ENCODE peak calls at places on chromosomes 6 and 20, in four cellular contexts. One of them, this sample, is unnamed.

GRCh38 chr20:37852666-37853065 is 50.3 kb upstream of the VSTM2L start:
- DNase-seq in GM12891: no peak
- DNase-seq in K562: no peak
- DNase-seq in endothelial cell of umbilical vein: no peak
- DNase-seq in this sample: no peak

GRCh38 chr6:89475634-89476033 is 42.7 kb downstream of the ANKRD6 start:
- DNase-seq in GM12891: no peak
- DNase-seq in endothelial cell of umbilical vein: peak; percentile 10
- DNase-seq in K562: no peak
- DNase-seq in this sample: no peak

GRCh38 chr6:123838612-123839279 is 35.1 kb downstream of the NKAIN2 start:
- DNase-seq in K562: no peak
- DNase-seq in endothelial cell of umbilical vein: no peak
- DNase-seq in GM12891: no peak
- DNase-seq in this sample: no peak

GRCh38 chr6:109820706-109821350 is 129.7 kb downstream of the FIG4 start:
- DNase-seq in GM12891: peak; percentile 17
- DNase-seq in endothelial cell of umbilical vein: no peak
- DNase-seq in K562: no peak
- DNase-seq in this sample: no peak

GRCh38 chr6:21033095-21033494 is 498.8 kb downstream of the CDKAL1 start:
- DNase-seq in K562: no peak
- DNase-seq in GM12891: no peak
- DNase-seq in endothelial cell of umbilical vein: no peak
- DNase-seq in this sample: no peak

GRCh38 chr6:28810655-28811053 is 113.1 kb downstream of the TRIM27 start:
- DNase-seq in endothelial cell of umbilical vein: no peak
- DNase-seq in K562: no peak
- DNase-seq in GM12891: no peak
- DNase-seq in this sample: no peak

GRCh38 chr6:1739680-1740079 is 130.0 kb downstream of the FOXC1 start:
- DNase-seq in K562: no peak
- DNase-seq in endothelial cell of umbilical vein: no peak
- DNase-seq in GM12891: peak; percentile 50
- DNase-seq in this sample: no peak

GRCh38 chr6:137740347-137740746 is 126.7 kb upstream of the TNFAIP3 start:
- DNase-seq in K562: no peak
- DNase-seq in endothelial cell of umbilical vein: no peak
- DNase-seq in GM12891: no peak
- DNase-seq in this sample: no peak

GRCh38 chr6:41596096-41596685 is 42.1 kb upstream of the MDFI start:
- DNase-seq in GM12891: no peak
- DNase-seq in K562: no peak
- DNase-seq in endothelial cell of umbilical vein: no peak
- DNase-seq in this sample: no peak

GRCh38 chr6:87722831-87723726 is 21.0 kb upstream of the AKIRIN2 start:
- DNase-seq in GM12891: no peak
- DNase-seq in K562: peak; percentile 75
- DNase-seq in endothelial cell of umbilical vein: peak; percentile 51
- DNase-seq in this sample: peak; percentile 41

GRCh38 chr6:1049900-1050299 is 262.0 kb upstream of the FOXQ1 start:
- DNase-seq in GM12891: no peak
- DNase-seq in K562: no peak
- DNase-seq in endothelial cell of umbilical vein: no peak
- DNase-seq in this sample: no peak

GRCh38 chr20:38657390-38657789 is 55.8 kb downstream of the ARHGAP40 start:
- DNase-seq in endothelial cell of umbilical vein: no peak
- DNase-seq in GM12891: no peak
- DNase-seq in K562: no peak
- DNase-seq in this sample: no peak

GRCh38 chr20:20070871-20071726 is 18.8 kb downstream of the CFAP61 start:
- DNase-seq in endothelial cell of umbilical vein: no peak
- DNase-seq in K562: peak; percentile 24
- DNase-seq in GM12891: no peak
- DNase-seq in this sample: no peak

GRCh38 chr20:60055740-60056139 is 97.5 kb downstream of the CDH26 start:
- DNase-seq in GM12891: no peak
- DNase-seq in K562: no peak
- DNase-seq in endothelial cell of umbilical vein: no peak
- DNase-seq in this sample: peak; percentile 41

GRCh38 chr6:50264995-50265571 is 215.4 kb upstream of the DEFB112 start:
- DNase-seq in endothelial cell of umbilical vein: no peak
- DNase-seq in GM12891: no peak
- DNase-seq in K562: no peak
- DNase-seq in this sample: no peak

GRCh38 chr6:89950446-89950845 is 56.2 kb downstream of the GJA10 start:
- DNase-seq in endothelial cell of umbilical vein: no peak
- DNase-seq in K562: no peak
- DNase-seq in GM12891: no peak
- DNase-seq in this sample: no peak

GRCh38 chr20:33411136-33411690 is 9.9 kb upstream of the CDK5RAP1 start:
- DNase-seq in GM12891: no peak
- DNase-seq in K562: no peak
- DNase-seq in endothelial cell of umbilical vein: no peak
- DNase-seq in this sample: no peak

GRCh38 chr6:52929321-52930164 is 20.0 kb upstream of the GSTA3 start:
- DNase-seq in K562: peak; percentile 34
- DNase-seq in GM12891: no peak
- DNase-seq in endothelial cell of umbilical vein: peak; percentile 58
- DNase-seq in this sample: no peak

GRCh38 chr6:27565839-27566779 is 93.2 kb upstream of the ZNF184 start:
- DNase-seq in K562: no peak
- DNase-seq in GM12891: no peak
- DNase-seq in endothelial cell of umbilical vein: no peak
- DNase-seq in this sample: no peak

GRCh38 chr20:57993738-57994431 is 234.6 kb downstream of the ANKRD60 start:
- DNase-seq in endothelial cell of umbilical vein: no peak
- DNase-seq in GM12891: no peak
- DNase-seq in K562: no peak
- DNase-seq in this sample: no peak

GRCh38 chr6:165615629-165616028 is 47.4 kb downstream of the PDE10A start:
- DNase-seq in GM12891: no peak
- DNase-seq in K562: no peak
- DNase-seq in endothelial cell of umbilical vein: no peak
- DNase-seq in this sample: no peak

GRCh38 chr6:143286280-143286795 is 164.2 kb downstream of the ADAT2 start:
- DNase-seq in endothelial cell of umbilical vein: peak; percentile 92
- DNase-seq in GM12891: no peak
- DNase-seq in K562: no peak
- DNase-seq in this sample: no peak

GRCh38 chr6:163670283-163670682 is 255.8 kb downstream of the QKI start:
- DNase-seq in GM12891: no peak
- DNase-seq in endothelial cell of umbilical vein: no peak
- DNase-seq in K562: no peak
- DNase-seq in this sample: no peak

GRCh38 chr20:17504898-17505663 is 26.1 kb downstream of the BFSP1 start:
- DNase-seq in endothelial cell of umbilical vein: peak; percentile 72
- DNase-seq in K562: peak; percentile 24
- DNase-seq in GM12891: peak; percentile 49
- DNase-seq in this sample: peak; percentile 65

GRCh38 chr6:121436172-121436965 is 923 bp downstream of the GJA1 start:
- DNase-seq in endothelial cell of umbilical vein: no peak
- DNase-seq in K562: no peak
- DNase-seq in GM12891: no peak
- DNase-seq in this sample: no peak

GRCh38 chr20:50192364-50193168 is 1.9 kb downstream of the CEBPB start:
- DNase-seq in GM12891: peak; percentile 76
- DNase-seq in endothelial cell of umbilical vein: peak; percentile 75
- DNase-seq in K562: peak; percentile 84
- DNase-seq in this sample: peak; percentile 85

GRCh38 chr6:17589402-17590116 is 10.5 kb upstream of the FAM8A1 start:
- DNase-seq in endothelial cell of umbilical vein: peak; percentile 9
- DNase-seq in GM12891: no peak
- DNase-seq in K562: no peak
- DNase-seq in this sample: peak; percentile 65

GRCh38 chr6:168649209-168649608 is 208.2 kb downstream of the SMOC2 start:
- DNase-seq in GM12891: no peak
- DNase-seq in endothelial cell of umbilical vein: no peak
- DNase-seq in K562: no peak
- DNase-seq in this sample: no peak

GRCh38 chr6:121653624-121654008 is 218.2 kb downstream of the GJA1 start:
- DNase-seq in endothelial cell of umbilical vein: no peak
- DNase-seq in K562: no peak
- DNase-seq in GM12891: no peak
- DNase-seq in this sample: no peak

GRCh38 chr6:143688681-143689080 is 10.9 kb downstream of the PHACTR2 start:
- DNase-seq in endothelial cell of umbilical vein: no peak
- DNase-seq in K562: no peak
- DNase-seq in GM12891: no peak
- DNase-seq in this sample: no peak

GRCh38 chr20:25005220-25005619 is 12.7 kb upstream of the APMAP start:
- DNase-seq in endothelial cell of umbilical vein: no peak
- DNase-seq in GM12891: no peak
- DNase-seq in K562: no peak
- DNase-seq in this sample: peak; percentile 40

GRCh38 chr6:52317841-52318581 is 33.5 kb upstream of the MCM3 start:
- DNase-seq in K562: no peak
- DNase-seq in GM12891: peak; percentile 46
- DNase-seq in endothelial cell of umbilical vein: no peak
- DNase-seq in this sample: no peak

GRCh38 chr6:162369091-162369490 is 358.5 kb downstream of the PRKN start:
- DNase-seq in endothelial cell of umbilical vein: no peak
- DNase-seq in GM12891: no peak
- DNase-seq in K562: no peak
- DNase-seq in this sample: no peak

GRCh38 chr6:24827162-24827561 is 28.4 kb upstream of the ARMH2 start:
- DNase-seq in GM12891: no peak
- DNase-seq in endothelial cell of umbilical vein: no peak
- DNase-seq in K562: no peak
- DNase-seq in this sample: no peak

GRCh38 chr6:15089569-15090144 is 156.2 kb upstream of the JARID2 start:
- DNase-seq in endothelial cell of umbilical vein: no peak
- DNase-seq in K562: no peak
- DNase-seq in GM12891: no peak
- DNase-seq in this sample: no peak

GRCh38 chr20:34980543-34981213 is 25.0 kb downstream of the MYH7B start:
- DNase-seq in K562: no peak
- DNase-seq in GM12891: no peak
- DNase-seq in endothelial cell of umbilical vein: no peak
- DNase-seq in this sample: peak; percentile 59

DNA sequence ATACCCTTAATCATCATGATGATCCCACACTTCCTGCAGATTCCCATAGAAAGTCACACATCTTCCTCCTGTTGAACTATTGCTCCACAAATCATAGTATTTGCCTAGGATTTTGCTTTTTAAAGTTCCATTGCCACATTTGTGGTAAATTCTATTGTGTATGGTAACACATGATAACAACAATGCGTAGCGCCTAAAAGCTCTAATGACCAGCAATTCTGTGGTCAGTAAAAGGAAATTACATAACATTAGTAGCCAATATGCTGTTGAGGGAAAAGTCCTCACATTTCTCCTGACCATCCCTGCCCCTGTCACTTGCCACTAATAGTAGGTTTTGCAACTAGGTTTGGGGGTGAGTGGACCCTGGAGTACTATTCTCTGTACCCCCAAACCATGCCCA is 31.8 kb upstream of the PDE7B start:
- DNase-seq in K562: no peak
- DNase-seq in GM12891: no peak
- DNase-seq in endothelial cell of umbilical vein: no peak
- DNase-seq in this sample: no peak
- TF ChIP-seq POLR2AphosphoS5 in K562: no peak
- TF ChIP-seq POLR2AphosphoS5 in GM12891: no peak
- TF ChIP-seq POLR2AphosphoS5 in endothelial cell of umbilical vein: no peak
- TF ChIP-seq POLR2AphosphoS5 in this sample: no peak

GRCh38 chr6:37513155-37513554 is 13.5 kb upstream of the CCDC167 start:
- DNase-seq in K562: no peak
- DNase-seq in endothelial cell of umbilical vein: no peak
- DNase-seq in GM12891: no peak
- DNase-seq in this sample: no peak
- TF ChIP-seq POLR2AphosphoS5 in K562: no peak
- TF ChIP-seq POLR2AphosphoS5 in endothelial cell of umbilical vein: no peak
- TF ChIP-seq POLR2AphosphoS5 in GM12891: no peak
- TF ChIP-seq POLR2AphosphoS5 in this sample: no peak

DNA sequence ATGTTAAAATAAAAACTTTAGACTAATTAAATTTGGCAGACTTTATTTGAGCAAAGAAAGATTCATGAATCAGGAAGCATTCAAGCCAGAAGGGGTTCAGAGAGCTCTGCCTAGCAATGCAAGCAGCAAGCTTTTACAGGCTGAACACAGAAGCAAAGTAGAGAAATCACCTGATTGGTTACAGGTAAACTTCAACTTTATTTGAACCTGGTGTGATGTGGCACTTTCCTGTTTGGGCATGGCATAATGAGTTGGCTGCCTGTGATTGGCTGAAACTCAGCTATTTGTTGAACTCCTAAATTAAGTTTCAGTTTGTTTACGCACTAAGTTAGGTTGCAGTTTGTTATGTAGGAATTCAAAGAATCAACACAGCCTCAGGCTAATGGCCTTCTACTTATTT is 123.0 kb upstream of the TMEM170B start:
- DNase-seq in K562: no peak
- DNase-seq in endothelial cell of umbilical vein: peak; percentile 43
- DNase-seq in GM12891: no peak
- DNase-seq in this sample: no peak
- TF ChIP-seq POLR2AphosphoS5 in K562: no peak
- TF ChIP-seq POLR2AphosphoS5 in endothelial cell of umbilical vein: no peak
- TF ChIP-seq POLR2AphosphoS5 in GM12891: no peak
- TF ChIP-seq POLR2AphosphoS5 in this sample: no peak

DNA sequence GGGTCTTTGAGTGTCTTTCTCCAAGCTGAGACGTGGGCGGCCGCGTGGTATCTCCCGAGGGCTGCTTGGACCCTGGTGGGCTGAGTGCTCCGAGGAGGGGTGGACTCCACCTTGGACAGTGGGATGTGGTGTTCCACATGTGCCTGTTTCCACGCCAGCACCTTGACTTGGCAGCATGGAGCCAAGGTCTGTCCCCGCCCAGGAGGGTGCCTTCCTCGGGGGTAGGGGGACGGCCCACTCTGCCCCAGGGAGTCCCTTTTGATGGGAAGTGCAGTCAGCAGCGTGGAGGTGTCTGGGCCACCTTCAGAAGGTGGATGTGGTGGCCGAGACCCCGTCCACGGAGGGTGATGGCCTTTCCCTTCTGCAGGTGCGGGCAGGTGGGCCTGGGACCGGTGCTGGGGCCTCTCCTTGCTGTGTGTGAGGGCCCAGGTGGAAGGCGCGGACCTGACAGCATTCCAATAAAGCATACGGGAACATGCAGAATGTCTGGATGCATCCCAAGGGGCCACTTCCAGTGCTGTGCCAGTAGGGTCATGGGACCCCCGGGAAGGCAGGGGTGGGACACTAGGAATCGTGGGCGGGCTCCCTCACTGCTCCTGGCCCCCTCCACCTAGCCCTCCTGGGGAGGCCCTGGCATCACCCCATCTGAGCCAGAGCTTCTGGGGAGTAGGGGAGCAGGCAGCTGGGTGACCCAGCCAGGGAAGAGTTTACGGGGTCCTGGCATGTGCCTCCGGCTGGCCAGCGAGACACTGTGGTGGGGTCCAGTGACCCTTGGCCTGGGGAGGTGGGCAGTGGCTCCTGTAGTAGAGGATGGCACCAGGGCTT is 3.5 kb upstream of the COL20A1 start:
- DNase-seq in GM12891: no peak
- DNase-seq in K562: no peak
- DNase-seq in endothelial cell of umbilical vein: no peak
- DNase-seq in this sample: no peak
- TF ChIP-seq POLR2AphosphoS5 in GM12891: no peak
- TF ChIP-seq POLR2AphosphoS5 in K562: no peak
- TF ChIP-seq POLR2AphosphoS5 in endothelial cell of umbilical vein: no peak
- TF ChIP-seq POLR2AphosphoS5 in this sample: no peak